ENCODE peak calls at places on chromosomes 11 and 22, in seven cellular contexts. One of them, this sample, is unnamed.

GRCh38 chr11:120168108-120168959 is 30.4 kb upstream of the TRIM29 start:
- DNase-seq in AG09319: no peak
- DNase-seq in activated CD8-positive, alpha-beta T cell treated with anti-CD3 and anti-CD28 coated beads for 36 hours: no peak
- DNase-seq in AG08396: no peak
- DNase-seq in LHCN-M2: no peak
- DNase-seq in Right ventricle myocardium superior: peak; percentile 38
- DNase-seq in HEK293T: peak; percentile 3
- DNase-seq in this sample: no peak

GRCh38 chr22:47337161-47337621 is 574.7 kb downstream of the TBC1D22A start:
- DNase-seq in AG09319: no peak
- DNase-seq in HEK293T: no peak
- DNase-seq in activated CD8-positive, alpha-beta T cell treated with anti-CD3 and anti-CD28 coated beads for 36 hours: peak; percentile 16
- DNase-seq in AG08396: peak; percentile 68
- DNase-seq in LHCN-M2: peak; percentile 99
- DNase-seq in Right ventricle myocardium superior: no peak
- DNase-seq in this sample: no peak

GRCh38 chr11:75816561-75817239 is 1.7 kb downstream of the UVRAG start:
- DNase-seq in AG08396: no peak
- DNase-seq in LHCN-M2: no peak
- DNase-seq in AG09319: no peak
- DNase-seq in HEK293T: no peak
- DNase-seq in Right ventricle myocardium superior: no peak
- DNase-seq in activated CD8-positive, alpha-beta T cell treated with anti-CD3 and anti-CD28 coated beads for 36 hours: no peak
- DNase-seq in this sample: no peak

GRCh38 chr22:16609548-16610261 is 17.1 kb upstream of the CCT8L2 start:
- DNase-seq in Right ventricle myocardium superior: no peak
- DNase-seq in HEK293T: no peak
- DNase-seq in activated CD8-positive, alpha-beta T cell treated with anti-CD3 and anti-CD28 coated beads for 36 hours: peak; percentile 2
- DNase-seq in AG08396: no peak
- DNase-seq in AG09319: no peak
- DNase-seq in LHCN-M2: no peak
- DNase-seq in this sample: no peak

GRCh38 chr11:68146010-68146540 is 24.9 kb upstream of the CHKA start:
- DNase-seq in LHCN-M2: no peak
- DNase-seq in HEK293T: no peak
- DNase-seq in AG08396: no peak
- DNase-seq in Right ventricle myocardium superior: peak; percentile 94
- DNase-seq in AG09319: no peak
- DNase-seq in activated CD8-positive, alpha-beta T cell treated with anti-CD3 and anti-CD28 coated beads for 36 hours: no peak
- DNase-seq in this sample: no peak

GRCh38 chr22:40021401-40022000 is 26.7 kb downstream of the FAM83F start:
- DNase-seq in AG08396: no peak
- DNase-seq in Right ventricle myocardium superior: no peak
- DNase-seq in HEK293T: no peak
- DNase-seq in AG09319: no peak
- DNase-seq in LHCN-M2: no peak
- DNase-seq in activated CD8-positive, alpha-beta T cell treated with anti-CD3 and anti-CD28 coated beads for 36 hours: no peak
- DNase-seq in this sample: no peak

GRCh38 chr11:61281581-61282250 is 13.4 kb downstream of the VWCE start:
- DNase-seq in HEK293T: peak; percentile 97
- DNase-seq in AG09319: no peak
- DNase-seq in LHCN-M2: no peak
- DNase-seq in Right ventricle myocardium superior: no peak
- DNase-seq in activated CD8-positive, alpha-beta T cell treated with anti-CD3 and anti-CD28 coated beads for 36 hours: peak; percentile 51
- DNase-seq in AG08396: peak; percentile 89
- DNase-seq in this sample: no peak

GRCh38 chr22:21762712-21763581 is 27.4 kb upstream of the YPEL1 start:
- DNase-seq in AG08396: no peak
- DNase-seq in AG09319: no peak
- DNase-seq in LHCN-M2: no peak
- DNase-seq in HEK293T: no peak
- DNase-seq in activated CD8-positive, alpha-beta T cell treated with anti-CD3 and anti-CD28 coated beads for 36 hours: peak; percentile 80
- DNase-seq in Right ventricle myocardium superior: no peak
- DNase-seq in this sample: peak; percentile 28

GRCh38 chr11:124470516-124471231 is 25.2 kb upstream of the OR8B8 start:
- DNase-seq in HEK293T: no peak
- DNase-seq in AG09319: no peak
- DNase-seq in LHCN-M2: no peak
- DNase-seq in AG08396: no peak
- DNase-seq in activated CD8-positive, alpha-beta T cell treated with anti-CD3 and anti-CD28 coated beads for 36 hours: no peak
- DNase-seq in Right ventricle myocardium superior: no peak
- DNase-seq in this sample: no peak

GRCh38 chr11:326842-327580 is 6.4 kb upstream of the IFITM3 start:
- DNase-seq in LHCN-M2: no peak
- DNase-seq in AG08396: no peak
- DNase-seq in HEK293T: no peak
- DNase-seq in Right ventricle myocardium superior: peak; percentile 94
- DNase-seq in AG09319: no peak
- DNase-seq in activated CD8-positive, alpha-beta T cell treated with anti-CD3 and anti-CD28 coated beads for 36 hours: peak; percentile 94
- DNase-seq in this sample: no peak

GRCh38 chr22:27097933-27098332 is 440.5 kb downstream of the MIAT start:
- DNase-seq in activated CD8-positive, alpha-beta T cell treated with anti-CD3 and anti-CD28 coated beads for 36 hours: no peak
- DNase-seq in AG08396: no peak
- DNase-seq in LHCN-M2: no peak
- DNase-seq in HEK293T: no peak
- DNase-seq in AG09319: no peak
- DNase-seq in Right ventricle myocardium superior: no peak
- DNase-seq in this sample: no peak

GRCh38 chr22:35589071-35589735 is 27.9 kb downstream of the MB start:
- DNase-seq in AG09319: peak; percentile 55
- DNase-seq in AG08396: no peak
- DNase-seq in LHCN-M2: peak; percentile 65
- DNase-seq in Right ventricle myocardium superior: no peak
- DNase-seq in activated CD8-positive, alpha-beta T cell treated with anti-CD3 and anti-CD28 coated beads for 36 hours: no peak
- DNase-seq in HEK293T: no peak
- DNase-seq in this sample: no peak

GRCh38 chr11:134045799-134046635 is 22.9 kb upstream of the JAM3 start:
- DNase-seq in AG09319: no peak
- DNase-seq in HEK293T: no peak
- DNase-seq in LHCN-M2: peak; percentile 66
- DNase-seq in Right ventricle myocardium superior: peak; percentile 62
- DNase-seq in activated CD8-positive, alpha-beta T cell treated with anti-CD3 and anti-CD28 coated beads for 36 hours: peak; percentile 67
- DNase-seq in AG08396: no peak
- DNase-seq in this sample: no peak

GRCh38 chr11:18844753-18845367 is 53.3 kb upstream of the PTPN5 start:
- DNase-seq in AG09319: no peak
- DNase-seq in HEK293T: peak; percentile 51
- DNase-seq in activated CD8-positive, alpha-beta T cell treated with anti-CD3 and anti-CD28 coated beads for 36 hours: no peak
- DNase-seq in LHCN-M2: peak; percentile 31
- DNase-seq in Right ventricle myocardium superior: no peak
- DNase-seq in AG08396: peak; percentile 16
- DNase-seq in this sample: no peak

GRCh38 chr22:30806391-30806861 is 111.8 kb downstream of the OSBP2 start:
- DNase-seq in LHCN-M2: peak; percentile 90
- DNase-seq in AG08396: peak; percentile 39
- DNase-seq in Right ventricle myocardium superior: no peak
- DNase-seq in activated CD8-positive, alpha-beta T cell treated with anti-CD3 and anti-CD28 coated beads for 36 hours: peak; percentile 6
- DNase-seq in HEK293T: no peak
- DNase-seq in AG09319: no peak
- DNase-seq in this sample: no peak

GRCh38 chr11:92269021-92269420 is 44.4 kb downstream of the FAT3 start:
- DNase-seq in Right ventricle myocardium superior: no peak
- DNase-seq in HEK293T: no peak
- DNase-seq in activated CD8-positive, alpha-beta T cell treated with anti-CD3 and anti-CD28 coated beads for 36 hours: no peak
- DNase-seq in AG09319: no peak
- DNase-seq in LHCN-M2: peak; percentile 71
- DNase-seq in AG08396: peak; percentile 41
- DNase-seq in this sample: no peak